ENCODE peak calls at places on chromosomes 5 and 9, in eight cellular contexts. N, Y, Z, G, C, J, Q and W are unnamed samples.

GRCh38 chr5:122356868-122357267 is 44.8 kb downstream of the SNCAIP start:
- DNase-seq in Z (no peak), Y (no peak), G (no peak), C (no peak), N (no peak), J (no peak), Q (no peak), W (no peak)

GRCh38 chr9:125766468-125767221 is 19.5 kb downstream of the PBX3 start:
- DNase-seq in Z (no peak), N (no peak), Q (no peak), G (no peak), J (no peak), C (no peak), Y (no peak), W (no peak)

GRCh38 chr9:111037744-111038335 is 430 bp downstream of the LPAR1 start:
- DNase-seq in Q (no peak), N (peak), J (no peak), C (peak), Y (peak), Z (peak), G (peak), W (peak)

GRCh38 chr9:119365291-119366027 is 3.8 kb downstream of the BRINP1 start:
- DNase-seq in J (peak), G (no peak), Y (peak), N (peak), C (no peak), Z (peak), Q (no peak), W (no peak)

GRCh38 chr5:76790632-76791290 is 28.1 kb upstream of the F2RL1 start:
- DNase-seq in Y (no peak), J (no peak), G (no peak), Z (peak), N (peak), C (peak), Q (no peak), W (peak)

GRCh38 chr5:60636001-60636400 is 64.0 kb downstream of the DEPDC1B start:
- DNase-seq in Q (no peak), G (no peak), C (no peak), N (no peak), J (no peak), Z (no peak), Y (no peak), W (no peak)

GRCh38 chr9:96655198-96655851 is at the start of gene PRXL2C:
- DNase-seq in J (no peak), N (peak), Z (peak), G (peak), Y (peak), C (peak), Q (peak), W (peak)

GRCh38 chr9:128912270-128912853 is 8.4 kb upstream of the PHYHD1 start:
- DNase-seq in Z (peak), C (peak), Q (no peak), Y (peak), G (no peak), J (no peak), N (peak), W (peak)

GRCh38 chr5:14439087-14439841 is 142.3 kb upstream of the OTULINL start:
- DNase-seq in C (no peak), Q (no peak), Z (peak), J (no peak), N (no peak), Y (no peak), G (no peak), W (no peak)

GRCh38 chr5:56350595-56351170 is 117.6 kb upstream of the ANKRD55 start:
- DNase-seq in Q (no peak), N (peak), Y (no peak), C (peak), J (no peak), Z (peak), G (peak), W (peak)

GRCh38 chr5:110063640-110064592 is 374.2 kb downstream of the MAN2A1 start:
- DNase-seq in Y (no peak), Z (peak), C (peak), G (no peak), J (no peak), Q (no peak), N (no peak), W (no peak)

GRCh38 chr9:80285325-80285724 is 713.6 kb downstream of the TLE4 start:
- DNase-seq in C (peak), J (no peak), Y (peak), G (no peak), Q (no peak), Z (peak), N (no peak), W (no peak)

GRCh38 chr9:72982161-72982799 is 29.4 kb upstream of the ALDH1A1 start:
- DNase-seq in Z (no peak), J (no peak), Q (no peak), C (no peak), Y (no peak), G (no peak), N (no peak), W (no peak)

GRCh38 chr9:8074645-8075044 is 275.1 kb upstream of the DMAC1 start:
- DNase-seq in C (no peak), Z (no peak), Y (no peak), J (no peak), N (no peak), G (no peak), Q (no peak), W (no peak)

GRCh38 chr5:170221319-170221718 is 11.5 kb upstream of the C5orf58 start:
- DNase-seq in J (no peak), G (no peak), Q (no peak), Y (peak), Z (peak), C (peak), N (no peak), W (no peak)
- TF ChIP-seq CTCF in J (peak), G (no peak), Q (no peak), Y (peak), Z (peak), C (peak), N (no peak), W (peak)

DNA sequence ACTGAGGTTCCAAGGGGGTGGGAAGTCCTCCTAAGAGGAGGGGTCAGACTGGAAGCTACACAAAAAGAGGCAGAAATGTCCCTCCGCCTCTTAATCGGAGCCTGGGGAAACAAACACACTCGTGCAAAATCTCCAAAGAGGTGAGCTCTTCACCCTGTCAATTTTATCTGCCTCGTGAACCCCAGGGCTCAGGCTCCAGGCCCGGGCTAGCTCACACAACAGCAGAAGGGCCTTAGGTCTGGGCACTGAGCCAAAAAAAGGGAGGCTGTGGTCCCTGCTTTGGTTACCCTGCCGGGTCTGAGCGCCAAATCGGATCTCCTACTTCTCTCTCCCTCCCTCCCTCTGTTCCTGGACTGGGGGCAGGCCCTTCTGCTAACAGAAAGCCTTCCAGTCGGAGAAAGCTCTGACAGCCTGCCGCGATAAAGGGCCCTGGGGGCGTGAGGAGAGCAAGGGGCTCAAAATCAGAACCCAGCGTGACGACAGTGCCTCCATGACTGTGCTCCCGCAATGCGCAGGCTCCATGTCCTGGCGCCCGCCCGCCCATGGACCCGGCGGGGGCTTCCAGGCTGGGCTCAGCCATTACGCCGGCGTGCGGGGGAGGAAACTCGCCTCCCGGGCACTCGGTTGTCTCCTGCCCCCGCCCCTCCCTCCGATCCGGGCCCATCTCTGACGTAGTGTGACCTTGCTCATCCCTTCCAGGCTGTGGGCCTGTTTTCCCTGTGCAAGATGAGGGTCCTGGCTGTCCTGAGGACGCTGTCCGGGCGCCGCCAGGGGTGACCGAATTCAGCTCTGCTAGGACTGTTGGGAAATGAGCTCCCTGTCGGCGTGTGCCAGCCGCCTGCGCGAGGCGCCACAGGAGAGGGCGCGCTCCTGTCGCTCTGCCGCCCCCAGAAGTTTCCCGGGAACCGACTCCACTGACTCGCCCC is 865 bp upstream of the SLC22A4 start:
- DNase-seq in G (peak), J (no peak), Q (peak), N (peak), C (peak), Y (peak), Z (peak), W (peak)
- TF ChIP-seq CTCF in G (no peak), J (no peak), Q (no peak), N (peak), C (no peak), Y (no peak), Z (peak), W (peak)

GRCh38 chr9:89442981-89443817 is 54.7 kb downstream of the SEMA4D start:
- DNase-seq in C (no peak), Z (peak), Q (no peak), J (no peak), N (no peak), G (no peak), Y (no peak), W (no peak)

GRCh38 chr9:89445801-89446228 is 52.1 kb downstream of the SEMA4D start:
- DNase-seq in G (peak), Z (no peak), N (no peak), Y (no peak), C (no peak), Q (no peak), J (no peak), W (no peak)

GRCh38 chr9:89442501-89442978 is 55.4 kb downstream of the SEMA4D start:
- DNase-seq in N (no peak), G (no peak), J (peak), Z (no peak), C (no peak), Q (no peak), Y (no peak), W (no peak)

GRCh38 chr9:89445135-89445797 is 52.6 kb downstream of the SEMA4D start:
- DNase-seq in G (no peak), Q (no peak), J (no peak), Y (no peak), N (no peak), Z (no peak), C (no peak), W (no peak)

GRCh38 chr9:89444212-89444611 is 53.7 kb downstream of the SEMA4D start:
- DNase-seq in Y (no peak), C (no peak), Z (no peak), Q (no peak), G (peak), N (no peak), J (no peak), W (no peak)
- TF ChIP-seq CTCF in Y (no peak), C (no peak), Z (no peak), Q (no peak), G (no peak), N (no peak), J (no peak), W (no peak)

GRCh38 chr5:107472620-107473064 is 198.1 kb downstream of the EFNA5 start:
- DNase-seq in Q (no peak), Y (peak), N (no peak), G (no peak), C (no peak), Z (no peak), J (no peak), W (no peak)

GRCh38 chr5:107476783-107477182 is 194.0 kb downstream of the EFNA5 start:
- DNase-seq in N (no peak), C (no peak), G (no peak), Q (no peak), Z (no peak), Y (peak), J (peak), W (peak)

GRCh38 chr5:107474361-107474723 is 196.4 kb downstream of the EFNA5 start:
- DNase-seq in Y (no peak), G (no peak), C (no peak), Z (no peak), J (no peak), Q (no peak), N (no peak), W (no peak)

GRCh38 chr5:107477492-107477891 is 193.2 kb downstream of the EFNA5 start:
- DNase-seq in N (no peak), G (no peak), C (no peak), J (no peak), Z (no peak), Y (no peak), Q (no peak), W (no peak)

GRCh38 chr5:107474724-107475489 is 195.8 kb downstream of the EFNA5 start:
- DNase-seq in G (no peak), J (no peak), Y (no peak), Q (no peak), C (no peak), N (no peak), Z (no peak), W (peak)
- TF ChIP-seq CTCF in G (no peak), J (no peak), Y (no peak), Q (no peak), C (no peak), N (no peak), Z (no peak), W (no peak)

GRCh38 chr9:35728041-35728971 is 3.7 kb downstream of the TLN1 start:
- DNase-seq in C (peak), Y (peak), G (peak), J (peak), N (peak), Q (no peak), Z (peak), W (no peak)

GRCh38 chr9:35729101-35729500 is 2.9 kb downstream of the TLN1 start:
- DNase-seq in Y (no peak), N (no peak), J (no peak), Z (no peak), Q (no peak), C (no peak), G (no peak), W (no peak)

GRCh38 chr9:35730486-35730854 is 1.5 kb downstream of the TLN1 start:
- DNase-seq in Z (no peak), Q (no peak), Y (no peak), J (no peak), G (no peak), C (no peak), N (no peak), W (no peak)

GRCh38 chr9:35731415-35732184 is 395 bp downstream of the TLN1 start:
- DNase-seq in N (no peak), Z (no peak), C (no peak), Q (no peak), Y (peak), J (no peak), G (no peak), W (no peak)

GRCh38 chr9:35729700-35730485 is 2.1 kb downstream of the TLN1 start:
- DNase-seq in G (peak), Z (peak), C (peak), Y (peak), N (peak), J (peak), Q (no peak), W (peak)
- TF ChIP-seq CTCF in G (peak), Z (peak), C (peak), Y (peak), N (peak), J (peak), Q (no peak), W (peak)

DNA sequence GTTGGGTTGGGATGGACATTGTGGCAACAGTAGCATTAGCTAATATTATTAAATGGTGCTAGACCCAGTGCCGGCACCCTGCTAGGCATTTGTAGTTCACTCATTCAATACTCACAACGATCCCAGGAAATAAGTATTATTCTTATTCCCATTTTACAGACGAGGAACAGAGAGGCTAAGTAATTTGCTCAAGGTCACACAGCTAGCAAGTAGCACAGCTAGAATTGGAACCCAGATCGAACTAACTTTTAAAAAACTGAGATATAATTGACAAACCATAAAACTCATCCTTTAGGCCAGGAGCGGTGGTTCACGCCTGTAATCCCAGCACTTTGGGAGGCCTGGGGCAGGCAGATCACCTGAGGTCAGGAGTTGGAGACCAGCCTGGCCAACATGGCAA is 79.5 kb downstream of the SH3PXD2B start:
- DNase-seq in N (no peak), Q (no peak), G (no peak), Y (no peak), Z (no peak), C (no peak), J (no peak), W (no peak)
- TF ChIP-seq CTCF in N (no peak), Q (no peak), G (no peak), Y (no peak), Z (no peak), C (no peak), J (no peak), W (no peak)

DNA sequence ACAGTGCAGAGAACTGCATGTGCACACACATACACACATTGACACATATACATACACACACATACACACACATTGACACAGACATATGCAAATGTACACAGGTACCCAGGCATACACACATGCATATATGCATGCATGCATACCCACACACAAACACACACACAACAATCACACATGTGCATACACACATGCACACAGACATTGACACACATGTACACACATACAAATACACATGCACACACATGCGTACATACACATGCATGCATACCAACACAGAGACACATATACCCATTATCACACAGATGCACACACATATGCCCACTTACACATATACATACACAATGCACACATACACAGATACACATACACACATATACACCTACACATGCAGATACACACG is 299.6 kb upstream of the ADCY2 start:
- DNase-seq in N (no peak), Y (no peak), G (no peak), Z (no peak), Q (no peak), J (no peak), C (no peak), W (no peak)
- TF ChIP-seq CTCF in N (no peak), Y (no peak), G (no peak), Z (no peak), Q (no peak), J (no peak), C (no peak), W (no peak)

GRCh38 chr9:127448112-127448805 is 2.9 kb downstream of the RPL12 start:
- DNase-seq in Y (no peak), J (no peak), Q (no peak), G (no peak), C (no peak), Z (no peak), N (no peak), W (no peak)

GRCh38 chr9:127449332-127449966 is 1.8 kb downstream of the RPL12 start:
- DNase-seq in G (no peak), J (peak), Z (peak), N (no peak), Q (no peak), Y (no peak), C (no peak), W (no peak)

GRCh38 chr9:127451681-127452480 is 571 bp downstream of the LRSAM1 start:
- DNase-seq in C (peak), N (peak), Q (peak), G (peak), J (peak), Y (peak), Z (peak), W (peak)

GRCh38 chr9:127450831-127451680 is at the start of the genes LRSAM1 and RPL12:
- DNase-seq in Q (peak), Z (peak), J (peak), Y (peak), N (peak), C (peak), G (peak), W (peak)

GRCh38 chr9:127450170-127450830 is 906 bp downstream of the RPL12 start:
- DNase-seq in J (peak), G (no peak), Y (no peak), Z (peak), N (peak), Q (no peak), C (no peak), W (no peak)
- TF ChIP-seq CTCF in J (no peak), G (no peak), Y (no peak), Z (no peak), N (no peak), Q (no peak), C (no peak), W (no peak)

DNA sequence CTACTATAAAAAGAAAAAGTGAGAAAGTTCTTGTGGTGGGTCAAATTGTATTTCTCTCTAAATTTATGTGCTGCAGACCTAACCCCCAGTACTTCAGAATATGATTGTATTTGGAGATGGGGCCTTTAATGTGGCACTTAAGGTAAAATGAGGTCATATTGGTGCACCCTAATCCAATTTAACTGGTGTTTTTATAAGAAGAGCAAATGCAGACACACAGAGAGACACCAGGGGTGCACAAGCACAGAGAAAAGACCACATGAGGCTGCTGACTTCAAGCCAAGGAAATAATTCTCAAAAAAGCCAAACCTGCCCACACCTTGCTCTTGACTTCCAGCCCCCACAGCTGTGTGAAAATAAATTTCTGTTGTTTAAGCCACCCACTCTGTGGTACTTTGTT is 80.2 kb upstream of the HTR4 start:
- DNase-seq in Y (no peak), Z (no peak), J (no peak), C (no peak), G (no peak), Q (no peak), N (no peak), W (no peak)
- TF ChIP-seq CTCF in Y (no peak), Z (no peak), J (peak), C (no peak), G (no peak), Q (no peak), N (no peak), W (no peak)

GRCh38 chr9:101791938-101792337 is 53.5 kb upstream of the GRIN3A start:
- DNase-seq in G (no peak), Z (peak), J (peak), C (peak), Q (no peak), N (peak), Y (peak), W (peak)
- TF ChIP-seq CTCF in G (peak), Z (peak), J (peak), C (peak), Q (no peak), N (peak), Y (peak), W (peak)